ENCODE peak calls at places on chromosomes 4 and X, in four cellular contexts. F, E, R and G are unnamed samples.

GRCh38 chrX:53288173-53288572 is 6.8 kb upstream of the IQSEC2 start:
- DNase-seq in F (peak; percentile 10), E (no peak), R (no peak), G (no peak)

GRCh38 chr4:77927991-77928925 is 65.6 kb downstream of the MRPL1 start:
- DNase-seq in F (no peak), E (no peak), R (no peak), G (peak; percentile 83)

GRCh38 chr4:46999584-46999983 is 6.2 kb upstream of the GABRA4 start:
- DNase-seq in F (no peak), E (no peak), R (no peak), G (no peak)

GRCh38 chr4:17027495-17027894 is 129.1 kb upstream of the LDB2 start:
- DNase-seq in F (no peak), E (no peak), R (no peak), G (no peak)

GRCh38 chr4:169971456-169972015 is 54.7 kb downstream of the MFAP3L start:
- DNase-seq in F (no peak), E (no peak), R (no peak), G (no peak)

GRCh38 chrX:63434665-63435064 is 83.5 kb upstream of the SPIN4 start:
- DNase-seq in F (no peak), E (no peak), R (peak; percentile 59), G (peak; percentile 18)

GRCh38 chr4:100977746-100978397 is 369.5 kb downstream of the PPP3CA start:
- DNase-seq in F (no peak), E (no peak), R (no peak), G (no peak)

GRCh38 chr4:20254517-20255250 is 3.0 kb downstream of the SLIT2 start:
- DNase-seq in F (no peak), E (no peak), R (no peak), G (no peak)

GRCh38 chr4:65046496-65047101 is 623.7 kb downstream of the EPHA5 start:
- DNase-seq in F (no peak), E (no peak), R (no peak), G (no peak)

DNA sequence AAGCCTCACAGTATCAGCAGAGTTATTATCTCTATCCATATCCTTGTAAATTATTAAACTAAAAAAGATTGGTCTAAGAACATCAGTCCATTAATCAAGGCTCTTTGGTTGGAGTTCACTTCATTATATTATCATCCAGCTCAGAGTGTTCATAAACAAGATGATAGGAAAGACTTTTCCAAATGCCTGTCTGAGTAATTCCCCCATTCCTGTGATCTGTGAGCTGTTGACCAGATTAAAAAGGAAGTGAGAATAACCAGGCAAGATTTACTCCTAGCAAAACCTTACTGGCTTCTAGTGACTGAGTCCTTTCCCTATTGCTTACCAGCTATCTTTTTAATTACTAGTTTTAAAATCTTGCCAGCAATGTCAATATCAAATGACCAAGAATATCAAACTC is 14.9 kb downstream of the PKD2 start:
- DNase-seq in F (no peak), E (no peak), R (no peak), G (peak; percentile 50)
- H3K4me1 ChIP-seq in F (no peaks in the 10 kb centered on the region), E (peaks cover 24% of the 10 kb centered on the region), R (no peaks in the 10 kb centered on the region), G (peaks cover 6% of the 10 kb centered on the region)

GRCh38 chrX:120302434-120302833 is 8.8 kb downstream of the TMEM255A start:
- DNase-seq in F (peak; percentile 63), E (peak; percentile 43), R (no peak), G (peak; percentile 39)

GRCh38 chrX:120299928-120300327 is 11.3 kb downstream of the TMEM255A start:
- DNase-seq in F (no peak), E (no peak), R (no peak), G (no peak)

GRCh38 chrX:120301497-120301896 is 9.8 kb downstream of the TMEM255A start:
- DNase-seq in F (no peak), E (no peak), R (no peak), G (no peak)

GRCh38 chrX:120304241-120304640 is 7.0 kb downstream of the TMEM255A start:
- DNase-seq in F (no peak), E (no peak), R (no peak), G (no peak)

DNA sequence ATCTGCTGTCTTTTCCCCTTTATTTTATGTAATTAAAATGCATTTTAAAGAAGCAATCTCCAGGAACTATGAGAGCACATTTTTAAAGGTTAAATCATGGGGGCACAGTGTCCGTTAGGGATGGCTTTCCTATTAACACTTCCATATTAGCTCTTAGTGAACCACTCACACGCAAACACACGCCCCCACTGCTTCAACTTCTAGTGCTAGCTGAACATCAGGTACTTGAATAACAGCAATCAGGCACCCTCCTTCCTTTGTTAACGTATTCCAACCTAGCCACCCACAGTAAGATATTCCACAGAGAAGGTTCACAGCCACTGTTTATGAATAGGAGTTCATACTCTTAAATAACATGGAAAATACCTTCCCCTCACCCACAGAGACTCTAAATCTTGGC is 9.3 kb downstream of the TMEM255A start:
- DNase-seq in F (no peak), E (no peak), R (no peak), G (no peak)
- H3K4me1 ChIP-seq in F (peaks cover 27% of the 10 kb centered on the region), E (peaks cover 11% of the 10 kb centered on the region), R (no peaks in the 10 kb centered on the region), G (no peaks in the 10 kb centered on the region)

GRCh38 chr4:168837922-168838321 is 172.1 kb downstream of the CBR4 start:
- DNase-seq in F (no peak), E (no peak), R (no peak), G (no peak)
- H3K4me1 ChIP-seq in F (peaks cover 3% of the 10 kb centered on the region), E (no peaks in the 10 kb centered on the region), R (peaks cover 16% of the 10 kb centered on the region), G (peaks cover 4% of the 10 kb centered on the region)

DNA sequence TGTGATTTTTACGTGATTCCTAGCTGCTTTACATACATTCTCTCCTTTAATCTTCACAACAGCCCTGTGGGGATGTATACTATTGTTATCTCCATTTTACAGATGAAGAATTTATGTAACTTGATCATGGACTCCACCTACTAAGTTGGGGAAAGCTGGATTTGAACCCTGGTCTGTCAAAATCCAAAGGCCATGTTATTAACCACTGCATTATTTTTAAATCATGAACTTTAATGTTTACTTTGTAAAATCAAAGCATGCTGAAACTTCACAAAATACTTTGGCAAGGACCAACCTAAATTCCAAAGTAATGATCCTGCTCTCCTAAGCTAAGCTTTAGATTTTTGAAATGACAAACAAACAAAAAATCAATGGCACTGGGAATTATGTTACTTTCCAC is 26.1 kb downstream of the FAM47E start:
- DNase-seq in F (no peak), E (no peak), R (no peak), G (no peak)
- H3K4me1 ChIP-seq in F (no peaks in the 10 kb centered on the region), E (no peaks in the 10 kb centered on the region), R (no peaks in the 10 kb centered on the region), G (peaks cover 6% of the 10 kb centered on the region)

GRCh38 chrX:154818916-154819770 is 13.9 kb upstream of the MPP1 start:
- DNase-seq in F (no peak), E (peak; percentile 79), R (no peak), G (peak; percentile 40)
- H3K4me1 ChIP-seq in F (no peaks in the 10 kb centered on the region), E (peaks cover 27% of the 10 kb centered on the region), R (no peaks in the 10 kb centered on the region), G (no peaks in the 10 kb centered on the region)

DNA sequence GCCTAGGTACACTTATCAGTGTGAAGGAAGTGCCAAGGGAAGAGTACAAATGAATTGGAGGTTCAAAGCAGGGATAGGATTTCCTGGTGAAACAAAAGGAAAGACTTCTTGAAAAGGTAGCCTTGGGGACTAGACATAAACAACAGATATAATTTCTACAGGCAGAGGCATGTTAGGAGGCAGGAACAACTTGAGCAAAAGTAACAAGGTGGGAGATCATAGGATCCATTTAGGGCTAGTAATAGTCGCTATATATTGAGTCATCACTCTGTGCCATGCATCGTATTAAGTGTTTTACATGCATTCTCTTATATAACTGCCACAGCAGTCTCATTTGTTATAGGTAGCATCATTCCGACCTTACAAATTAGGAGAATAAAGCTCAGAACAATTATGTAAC is 98.3 kb upstream of the EOLA2 start:
- DNase-seq in F (no peak), E (no peak), R (no peak), G (no peak)
- H3K4me1 ChIP-seq in F (no peaks in the 10 kb centered on the region), E (no peaks in the 10 kb centered on the region), R (no peaks in the 10 kb centered on the region), G (no peaks in the 10 kb centered on the region)

GRCh38 chr4:174263445-174263736 is 20.1 kb downstream of the FBXO8 start:
- DNase-seq in F (no peak), E (no peak), R (no peak), G (no peak)
- H3K4me1 ChIP-seq in F (no peaks in the 10 kb centered on the region), E (peaks cover 11% of the 10 kb centered on the region), R (no peaks in the 10 kb centered on the region), G (no peaks in the 10 kb centered on the region)

GRCh38 chr4:6785572-6785925 is 3.0 kb downstream of the KIAA0232 start:
- DNase-seq in F (no peak), E (no peak), R (no peak), G (no peak)
- H3K4me1 ChIP-seq in F (peaks cover 39% of the 10 kb centered on the region), E (peaks cover 43% of the 10 kb centered on the region), R (peaks cover 9% of the 10 kb centered on the region), G (peaks cover 3% of the 10 kb centered on the region)

GRCh38 chrX:7073336-7073735 is 74.2 kb upstream of the STS start:
- DNase-seq in F (no peak), E (no peak), R (no peak), G (no peak)
- H3K4me1 ChIP-seq in F (peaks cover 19% of the 10 kb centered on the region), E (peaks cover 45% of the 10 kb centered on the region), R (no peaks in the 10 kb centered on the region), G (no peaks in the 10 kb centered on the region)

DNA sequence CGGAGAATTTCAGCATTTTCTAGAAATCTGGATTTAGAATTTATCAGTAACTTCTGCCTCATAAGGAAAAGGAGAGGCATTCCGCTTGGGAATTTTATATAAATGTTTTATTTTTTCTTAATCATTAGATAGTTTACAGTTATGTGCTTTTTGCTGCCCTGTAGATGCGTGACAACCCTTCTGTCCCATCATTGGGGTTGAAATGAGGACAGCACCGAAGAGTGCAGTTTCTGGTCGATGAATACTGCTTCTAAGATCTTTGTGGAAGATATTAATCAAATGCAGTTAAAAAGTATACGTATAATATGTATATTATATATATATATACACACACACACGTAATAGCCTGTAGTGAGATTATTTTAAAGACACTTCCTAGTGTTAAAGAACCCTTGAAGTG is 1.5 kb downstream of the RBPJ start:
- DNase-seq in F (no peak), E (no peak), R (no peak), G (no peak)
- H3K4me1 ChIP-seq in F (peaks cover 48% of the 10 kb centered on the region), E (peaks cover 25% of the 10 kb centered on the region), R (no peaks in the 10 kb centered on the region), G (peaks cover 6% of the 10 kb centered on the region)